ENCODE peak calls at places on chromosomes 13 and 19, in five cellular contexts. C, V, J, O and K are unnamed samples.

GRCh38 chr19:10887616-10888367 is 16.4 kb downstream of the CARM1 start:
- DNase-seq in V (no peak), C (no peak), J (no peak), O (no peak), K (no peak)

GRCh38 chr13:114128624-114129522 is 3.5 kb downstream of the RASA3 start:
- DNase-seq in C (peak), J (peak), V (peak), O (no peak), K (no peak)

GRCh38 chr19:19642506-19643157 is 825 bp downstream of the GMIP start:
- DNase-seq in O (no peak), C (no peak), J (no peak), V (peak), K (no peak)

GRCh38 chr13:114118086-114118762 is 14.2 kb downstream of the RASA3 start:
- DNase-seq in J (peak), C (peak), O (no peak), V (no peak), K (no peak)

GRCh38 chr13:114142640-114143490 is 10.4 kb upstream of the RASA3 start:
- DNase-seq in O (peak), J (no peak), V (peak), C (no peak), K (peak)

GRCh38 chr19:13118424-13119193 is 545 bp downstream of the NACC1 start:
- DNase-seq in O (peak), J (no peak), C (peak), V (no peak), K (no peak)

GRCh38 chr13:50616101-50616500 is 227.4 kb downstream of the DLEU7 start:
- DNase-seq in J (peak), C (peak), V (no peak), O (no peak), K (no peak)

GRCh38 chr19:4357095-4357797 is 13.9 kb downstream of the MPND start:
- DNase-seq in C (no peak), J (no peak), V (no peak), O (no peak), K (no peak)

GRCh38 chr19:30897553-30897952 is 451.7 kb downstream of the TSHZ3 start:
- DNase-seq in J (no peak), O (no peak), V (no peak), C (no peak), K (no peak)

GRCh38 chr13:20518652-20519051 is 7.0 kb downstream of the CRYL1 start:
- DNase-seq in J (no peak), O (no peak), V (no peak), C (no peak), K (no peak)

GRCh38 chr19:19485161-19485997 is 30.0 kb downstream of the TSSK6 start:
- DNase-seq in J (no peak), C (peak), V (no peak), O (no peak), K (no peak)

GRCh38 chr19:42184401-42184861 is 33.0 kb downstream of the DEDD2 start:
- DNase-seq in O (peak), C (peak), J (peak), V (peak), K (peak)

GRCh38 chr19:14553939-14554243 is 18.0 kb downstream of the NDUFB7 start:
- DNase-seq in V (no peak), C (no peak), J (no peak), O (no peak), K (no peak)

GRCh38 chr13:39760521-39760920 is 105.1 kb downstream of the COG6 start:
- DNase-seq in C (no peak), J (no peak), V (no peak), O (no peak), K (no peak)

GRCh38 chr13:111210488-111210887 is 95.4 kb downstream of the ARHGEF7 start:
- DNase-seq in C (peak), V (no peak), O (no peak), J (peak), K (no peak)

GRCh38 chr19:10274589-10274988 is 3.7 kb downstream of the ICAM1 start:
- DNase-seq in C (no peak), O (no peak), J (no peak), V (no peak), K (no peak)

GRCh38 chr19:19579533-19580361 is 38.7 kb downstream of the PBX4 start:
- DNase-seq in C (no peak), O (no peak), V (no peak), J (no peak), K (no peak)

GRCh38 chr19:41871573-41872383 is 5.3 kb upstream of the CD79A start:
- DNase-seq in V (peak), J (no peak), C (no peak), O (no peak), K (no peak)

GRCh38 chr19:17671906-17672305 is 16.2 kb downstream of the UNC13A start:
- DNase-seq in C (no peak), O (no peak), J (peak), V (no peak), K (peak)

GRCh38 chr19:4620675-4621074 is 18.6 kb upstream of the TNFAIP8L1 start:
- DNase-seq in C (no peak), V (no peak), J (no peak), O (no peak), K (no peak)

GRCh38 chr13:33794576-33794975 is 23.4 kb upstream of the RFC3 start:
- DNase-seq in C (peak), J (no peak), O (no peak), V (no peak), K (no peak)

GRCh38 chr13:47976325-47976724 is 24.7 kb downstream of the SUCLA2 start:
- DNase-seq in O (no peak), V (no peak), C (peak), J (no peak), K (no peak)

GRCh38 chr13:33251131-33251629 is 34.4 kb downstream of the STARD13 start:
- DNase-seq in O (no peak), J (peak), V (no peak), C (peak), K (no peak)

GRCh38 chr13:42660367-42660965 is 86.5 kb downstream of the TNFSF11 start:
- DNase-seq in O (no peak), J (no peak), C (no peak), V (no peak), K (no peak)

GRCh38 chr13:65133094-65133493 is 2097.0 kb downstream of the PCDH9 start:
- DNase-seq in O (no peak), V (no peak), J (peak), C (no peak), K (no peak)

GRCh38 chr19:5913739-5914357 is at the start of gene CAPS:
- DNase-seq in V (no peak), J (peak), C (peak), O (no peak), K (no peak)

GRCh38 chr13:72555601-72556000 is 171.8 kb downstream of the MZT1 start:
- DNase-seq in C (no peak), V (no peak), O (no peak), J (no peak), K (no peak)

GRCh38 chr13:40102854-40103253 is 447.4 kb downstream of the COG6 start:
- DNase-seq in J (peak), C (peak), V (peak), O (no peak), K (no peak)

GRCh38 chr19:33574824-33575223 is 46.9 kb upstream of the CHST8 start:
- DNase-seq in O (no peak), J (no peak), V (no peak), C (no peak), K (no peak)

GRCh38 chr13:43129511-43130130 is 106.2 kb downstream of the DNAJC15 start:
- DNase-seq in J (no peak), O (no peak), C (peak), V (no peak), K (no peak)

GRCh38 chr19:17448190-17448967 is at the start of gene TMEM221:
- DNase-seq in V (peak), O (peak), C (no peak), J (no peak), K (no peak)